ENCODE peak calls at places on chromosomes 7 and 10, in nine cellular contexts. Q is tibial artery; A is amniotic epithelial cell; T is HTR-8/SVneo; V is HT-29; O is HCT116; M is stimulated activated CD8-positive, alpha-beta memory T cell treated with anti-CD3 and anti-CD28 coated beads, Interleukin-7, amount 100 ng/mL, for 1 hour; S is cardiac muscle cell; E is activated CD8-positive, alpha-beta T cell treated with anti-CD3 and anti-CD28 coated beads, Interleukin-2, amount 10 ng/mL, durations not matched to agents 7 days and 5 days. R is an unnamed sample.

GRCh38 chr7:76063525-76063924 is 15.6 kb downstream of the MDH2 start:
- DNase-seq in Q (no peak), A (no peak), T (no peak), V (peak; percentile 90), O (no peak), M (no peak), S (no peak), E (no peak), R (peak; percentile 67)

GRCh38 chr7:158765020-158765419 is 60.4 kb upstream of the NCAPG2 start:
- DNase-seq in Q (no peak), A (no peak), T (no peak), V (no peak), O (no peak), M (no peak), S (no peak), E (no peak), R (no peak)

GRCh38 chr7:148611692-148612091 is 21.1 kb downstream of the C7orf33 start:
- DNase-seq in Q (no peak), A (no peak), T (no peak), V (peak; percentile 14), O (no peak), M (no peak), S (no peak), E (no peak), R (no peak)

GRCh38 chr7:102331536-102332275 is 24.5 kb downstream of the SPDYE6 start:
- DNase-seq in Q (no peak), A (no peak), T (no peak), V (peak; percentile 16), O (peak; percentile 6), M (no peak), S (no peak), E (no peak), R (no peak)

GRCh38 chr7:112001089-112001826 is 204.9 kb downstream of the DOCK4 start:
- DNase-seq in Q (no peak), A (peak; percentile 97), T (peak; percentile 3), V (peak; percentile 73), O (peak; percentile 37), M (no peak), S (peak; percentile 92), E (no peak), R (no peak)

GRCh38 chr10:8092428-8092827 is 37.9 kb downstream of the GATA3 start:
- DNase-seq in Q (no peak), A (no peak), T (no peak), V (no peak), O (no peak), M (no peak), S (no peak), E (no peak), R (no peak)

GRCh38 chr10:107727762-107728317 is 563.3 kb upstream of the SORCS1 start:
- DNase-seq in Q (no peak), A (no peak), T (no peak), V (peak; percentile 12), O (no peak), M (no peak), S (peak; percentile 8), E (no peak), R (no peak)

GRCh38 chr10:107025676-107026075 is 138.8 kb downstream of the SORCS1 start:
- DNase-seq in Q (no peak), A (no peak), T (no peak), V (no peak), O (no peak), M (no peak), S (no peak), E (no peak), R (no peak)

GRCh38 chr10:95788830-95789229 is 32.9 kb downstream of the ENTPD1 start:
- DNase-seq in Q (no peak), A (no peak), T (no peak), V (no peak), O (no peak), M (no peak), S (peak; percentile 75), E (no peak), R (no peak)

GRCh38 chr10:70126700-70127395 is 5.8 kb downstream of the AIFM2 start:
- DNase-seq in Q (no peak), A (no peak), T (no peak), V (no peak), O (no peak), M (no peak), S (no peak), E (no peak), R (no peak)

GRCh38 chr7:149773446-149774236 is at the start of gene ZNF467:
- DNase-seq in Q (peak; percentile 38), A (peak; percentile 69), T (no peak), V (no peak), O (no peak), M (no peak), S (peak; percentile 87), E (peak; percentile 39), R (peak; percentile 79)

GRCh38 chr10:109968954-109969644 is 38.7 kb upstream of the ADD3 start:
- DNase-seq in Q (no peak), A (peak; percentile 79), T (no peak), V (no peak), O (no peak), M (no peak), S (peak; percentile 39), E (no peak), R (no peak)

GRCh38 chr10:86335831-86336230 is 30.8 kb downstream of the GRID1 start:
- DNase-seq in Q (no peak), A (no peak), T (no peak), V (no peak), O (no peak), M (no peak), S (no peak), E (no peak), R (no peak)

GRCh38 chr7:114468844-114469243 is 54.2 kb downstream of the FOXP2 start:
- DNase-seq in Q (no peak), A (no peak), T (no peak), V (no peak), O (no peak), M (no peak), S (peak; percentile 25), E (no peak), R (no peak)